ENCODE peak calls at places on chromosomes 7 and 10, in seven cellular contexts. K is GM12878, N is SK-N-SH, B is K562, T is HepG2, L is H1, O is HCT116. J is an unnamed sample.

GRCh38 chr7:17367502-17367901 is 69.0 kb downstream of the AHR start:
- DNase-seq in K (no peak), N (no peak), B (no peak), T (no peak), L (no peak), O (no peak), J (no peak)

GRCh38 chr10:90314718-90315117 is 543.1 kb downstream of the HTR7 start:
- DNase-seq in K (no peak), N (no peak), B (no peak), T (no peak), L (no peak), O (peak), J (no peak)

GRCh38 chr7:155506854-155507337 is 39.5 kb downstream of the CNPY1 start:
- DNase-seq in K (no peak), N (no peak), B (no peak), T (no peak), L (no peak), O (no peak), J (peak)

GRCh38 chr10:80504897-80505465 is 32.7 kb upstream of the SH2D4B start:
- DNase-seq in K (no peak), N (no peak), B (no peak), T (no peak), L (no peak), O (no peak), J (no peak)

GRCh38 chr7:141663081-141663510 is 38.9 kb downstream of the DENND11 start:
- DNase-seq in K (no peak), N (no peak), B (no peak), T (peak), L (no peak), O (no peak), J (peak)

GRCh38 chr10:49744091-49744685 is 17.9 kb downstream of the OGDHL start:
- DNase-seq in K (no peak), N (peak), B (no peak), T (no peak), L (no peak), O (no peak), J (no peak)

GRCh38 chr7:66313913-66314568 is 108.9 kb downstream of the TPST1 start:
- DNase-seq in K (no peak), N (no peak), B (no peak), T (no peak), L (no peak), O (no peak), J (no peak)

GRCh38 chr7:136937436-136937835 is 69.0 kb downstream of the CHRM2 start:
- DNase-seq in K (no peak), N (no peak), B (no peak), T (no peak), L (no peak), O (no peak), J (no peak)

GRCh38 chr7:117992635-117993034 is 119.4 kb upstream of the CTTNBP2 start:
- DNase-seq in K (no peak), N (no peak), B (no peak), T (no peak), L (no peak), O (no peak), J (no peak)

GRCh38 chr7:27032843-27033242 is 63.0 kb downstream of the HOXA1 start:
- DNase-seq in K (no peak), N (no peak), B (no peak), T (no peak), L (no peak), O (no peak), J (no peak)

GRCh38 chr10:119370972-119371703 is 163.8 kb downstream of the GRK5 start:
- DNase-seq in K (no peak), N (peak), B (no peak), T (no peak), L (no peak), O (no peak), J (peak)

GRCh38 chr7:41219276-41219675 is 483.6 kb downstream of the INHBA start:
- DNase-seq in K (no peak), N (no peak), B (no peak), T (no peak), L (no peak), O (no peak), J (no peak)

GRCh38 chr7:36967387-36967786 is 243.1 kb upstream of the AOAH start:
- DNase-seq in K (no peak), N (peak), B (peak), T (peak), L (no peak), O (peak), J (peak)

GRCh38 chr10:8048281-8049008 is 6.0 kb upstream of the GATA3 start:
- DNase-seq in K (no peak), N (peak), B (no peak), T (no peak), L (no peak), O (no peak), J (peak)

GRCh38 chr7:22267989-22268615 is 88.9 kb downstream of the RAPGEF5 start:
- DNase-seq in K (no peak), N (no peak), B (no peak), T (no peak), L (no peak), O (no peak), J (no peak)

GRCh38 chr7:92781117-92781720 is 55.2 kb downstream of the CDK6 start:
- DNase-seq in K (no peak), N (peak), B (no peak), T (peak), L (no peak), O (no peak), J (no peak)

GRCh38 chr7:127786184-127786583 is 134.2 kb downstream of the SND1 start:
- DNase-seq in K (no peak), N (no peak), B (no peak), T (no peak), L (no peak), O (no peak), J (no peak)

GRCh38 chr7:11726251-11727155 is 105.5 kb downstream of the THSD7A start:
- DNase-seq in K (no peak), N (peak), B (no peak), T (no peak), L (no peak), O (no peak), J (no peak)

GRCh38 chr7:44045226-44046014 is 918 bp downstream of the DBNL start:
- DNase-seq in K (no peak), N (no peak), B (peak), T (no peak), L (no peak), O (no peak), J (peak)

GRCh38 chr7:92880212-92881090 is 44.1 kb upstream of the CDK6 start:
- DNase-seq in K (no peak), N (peak), B (no peak), T (peak), L (peak), O (peak), J (no peak)

GRCh38 chr10:34528320-34528719 is 286.8 kb downstream of the PARD3 start:
- DNase-seq in K (no peak), N (no peak), B (no peak), T (peak), L (no peak), O (peak), J (peak)

GRCh38 chr10:124568339-124568738 is 106.7 kb downstream of the LHPP start:
- DNase-seq in K (no peak), N (no peak), B (no peak), T (no peak), L (no peak), O (no peak), J (no peak)

GRCh38 chr10:83881647-83882046 is 257.7 kb upstream of the GHITM start:
- DNase-seq in K (no peak), N (no peak), B (no peak), T (no peak), L (no peak), O (no peak), J (no peak)

GRCh38 chr10:108422286-108422685 is 1257.8 kb upstream of the SORCS1 start:
- DNase-seq in K (no peak), N (no peak), B (no peak), T (no peak), L (no peak), O (no peak), J (no peak)

GRCh38 chr7:138875794-138876193 is 77.8 kb upstream of the ATP6V0A4 start:
- DNase-seq in K (no peak), N (no peak), B (no peak), T (no peak), L (no peak), O (no peak), J (no peak)

GRCh38 chr10:133011883-133012282 is 69.5 kb upstream of the CFAP46 start:
- DNase-seq in K (no peak), N (no peak), B (no peak), T (no peak), L (no peak), O (no peak), J (no peak)

DNA sequence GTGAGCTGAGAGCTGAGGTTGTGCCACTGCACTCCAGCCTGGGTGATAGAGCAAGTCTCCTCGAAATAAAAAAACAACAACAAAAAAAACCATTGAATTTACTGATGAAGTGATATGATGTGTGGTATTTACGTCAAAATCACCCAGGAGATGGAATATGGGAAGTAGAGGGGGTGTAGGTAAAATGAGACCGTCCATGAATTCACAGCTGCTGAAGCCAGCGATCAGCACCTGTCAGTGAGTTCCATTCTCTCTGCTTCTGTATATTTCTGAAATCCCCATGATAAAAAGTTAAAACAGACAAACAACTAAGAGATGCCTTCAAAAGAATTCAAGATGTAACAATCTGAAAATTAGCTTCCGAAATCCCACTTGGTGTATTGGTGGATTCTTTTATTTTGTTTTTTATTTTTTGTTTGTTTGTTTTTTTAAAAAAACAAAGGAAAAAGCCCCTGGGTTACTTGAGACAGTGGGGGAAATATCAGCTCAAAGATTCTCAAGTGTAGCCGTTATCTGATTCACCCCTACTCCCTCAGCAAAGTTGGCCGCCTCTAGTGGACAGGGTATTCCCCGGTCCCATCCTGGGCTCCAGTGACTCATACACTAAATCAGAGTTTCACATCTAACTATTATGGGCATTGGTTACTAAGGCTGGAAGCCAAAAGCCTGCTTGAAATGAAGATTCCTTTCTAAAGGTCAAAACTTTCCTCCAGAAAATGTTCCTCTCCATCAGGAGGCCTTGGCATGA is 76.4 kb downstream of the MAP3K8 start:
- DNase-seq in K (no peak), N (no peak), B (peak), T (no peak), L (no peak), O (no peak), J (no peak)
- TF ChIP-seq JUND in K (peak), N (peak), B (peak), T (no peak), L (no peak), O (no peak), J (no peak)

GRCh38 chr7:1855396-1856160 is 185.5 kb downstream of the ELFN1 start:
- DNase-seq in K (no peak), N (no peak), B (no peak), T (no peak), L (no peak), O (no peak), J (no peak)

GRCh38 chr7:1857487-1858425 is 187.7 kb downstream of the ELFN1 start:
- DNase-seq in K (no peak), N (no peak), B (no peak), T (no peak), L (no peak), O (no peak), J (no peak)

GRCh38 chr7:1856966-1857441 is 186.9 kb downstream of the ELFN1 start:
- DNase-seq in K (no peak), N (no peak), B (no peak), T (no peak), L (no peak), O (no peak), J (no peak)

GRCh38 chr7:1854521-1855395 is 184.7 kb downstream of the ELFN1 start:
- DNase-seq in K (no peak), N (no peak), B (peak), T (no peak), L (peak), O (no peak), J (no peak)

GRCh38 chr7:1856161-1856965 is 186.3 kb downstream of the ELFN1 start:
- DNase-seq in K (no peak), N (peak), B (peak), T (no peak), L (no peak), O (no peak), J (no peak)
- TF ChIP-seq JUND in K (no peak), N (no peak), B (peak), T (no peak), L (no peak), O (no peak), J (no peak)

GRCh38 chr10:65787571-65787970 is 1138.3 kb upstream of the LRRTM3 start:
- DNase-seq in K (no peak), N (no peak), B (no peak), T (no peak), L (no peak), O (no peak), J (no peak)

GRCh38 chr10:65791979-65792378 is 1133.9 kb upstream of the LRRTM3 start:
- DNase-seq in K (no peak), N (no peak), B (no peak), T (no peak), L (no peak), O (no peak), J (no peak)

DNA sequence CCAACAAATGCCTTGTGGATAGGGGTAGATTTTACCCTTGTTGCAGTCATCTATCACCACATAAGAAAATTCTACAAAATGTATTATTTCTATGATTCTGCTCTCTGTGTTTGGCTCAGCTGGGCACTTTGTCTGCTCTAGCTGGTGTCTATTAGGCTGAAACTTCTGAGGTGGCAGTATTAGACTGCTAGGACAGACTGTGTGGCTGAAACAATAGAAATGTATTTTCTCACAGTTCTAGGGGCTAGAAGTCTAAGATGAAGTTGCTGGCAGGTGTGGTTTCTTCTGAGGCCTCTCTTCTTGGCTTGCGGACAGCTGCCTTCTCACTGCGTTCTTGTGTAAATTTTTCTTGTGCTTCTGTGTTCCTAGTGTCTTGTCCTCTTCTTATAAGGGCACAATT is 1139.6 kb upstream of the LRRTM3 start:
- DNase-seq in K (no peak), N (no peak), B (no peak), T (no peak), L (no peak), O (no peak), J (no peak)
- TF ChIP-seq JUND in K (no peak), N (no peak), B (no peak), T (no peak), L (no peak), O (no peak), J (no peak)

GRCh38 chr7:150986099-150986512 is 4.7 kb upstream of the NOS3 start:
- DNase-seq in K (no peak), N (peak), B (peak), T (no peak), L (peak), O (no peak), J (peak)
- TF ChIP-seq JUND in K (no peak), N (no peak), B (peak), T (no peak), L (no peak), O (no peak), J (no peak)

DNA sequence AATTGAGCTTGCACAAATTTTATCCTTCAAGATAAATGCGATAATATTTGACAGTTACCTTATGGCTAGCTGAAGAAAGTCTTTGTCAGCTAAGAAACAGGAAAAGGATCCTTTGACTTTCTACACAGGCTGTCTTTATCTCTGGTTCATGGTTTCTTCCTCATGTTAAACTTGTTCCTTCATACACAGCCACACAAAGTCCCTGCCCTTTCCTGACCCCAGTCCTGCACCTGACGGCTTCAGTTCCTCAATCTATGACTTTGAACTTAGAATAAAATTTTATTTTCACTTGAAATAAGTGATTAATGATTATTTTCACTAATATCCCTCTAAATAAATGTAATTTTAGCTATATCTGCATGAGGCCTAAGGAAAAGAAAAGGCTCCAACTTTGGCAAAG is 77.8 kb upstream of the PRSS1 start:
- DNase-seq in K (no peak), N (no peak), B (no peak), T (no peak), L (no peak), O (no peak), J (no peak)
- TF ChIP-seq JUND in K (no peak), N (no peak), B (no peak), T (no peak), L (no peak), O (no peak), J (no peak)

GRCh38 chr7:151827620-151828019 is 49.3 kb downstream of the PRKAG2 start:
- DNase-seq in K (no peak), N (no peak), B (no peak), T (no peak), L (no peak), O (no peak), J (no peak)
- TF ChIP-seq JUND in K (no peak), N (no peak), B (no peak), T (no peak), L (no peak), O (no peak), J (no peak)

GRCh38 chr10:45454859-45455258 is 80.8 kb downstream of the ALOX5 start:
- DNase-seq in K (no peak), N (no peak), B (no peak), T (no peak), L (no peak), O (no peak), J (no peak)

GRCh38 chr10:45452743-45453452 is 78.9 kb downstream of the ALOX5 start:
- DNase-seq in K (no peak), N (no peak), B (no peak), T (no peak), L (no peak), O (no peak), J (no peak)

GRCh38 chr10:45454262-45454661 is 80.2 kb downstream of the ALOX5 start:
- DNase-seq in K (no peak), N (no peak), B (no peak), T (no peak), L (no peak), O (no peak), J (no peak)

GRCh38 chr10:45452268-45452667 is 78.3 kb downstream of the ALOX5 start:
- DNase-seq in K (no peak), N (no peak), B (no peak), T (no peak), L (no peak), O (no peak), J (no peak)

DNA sequence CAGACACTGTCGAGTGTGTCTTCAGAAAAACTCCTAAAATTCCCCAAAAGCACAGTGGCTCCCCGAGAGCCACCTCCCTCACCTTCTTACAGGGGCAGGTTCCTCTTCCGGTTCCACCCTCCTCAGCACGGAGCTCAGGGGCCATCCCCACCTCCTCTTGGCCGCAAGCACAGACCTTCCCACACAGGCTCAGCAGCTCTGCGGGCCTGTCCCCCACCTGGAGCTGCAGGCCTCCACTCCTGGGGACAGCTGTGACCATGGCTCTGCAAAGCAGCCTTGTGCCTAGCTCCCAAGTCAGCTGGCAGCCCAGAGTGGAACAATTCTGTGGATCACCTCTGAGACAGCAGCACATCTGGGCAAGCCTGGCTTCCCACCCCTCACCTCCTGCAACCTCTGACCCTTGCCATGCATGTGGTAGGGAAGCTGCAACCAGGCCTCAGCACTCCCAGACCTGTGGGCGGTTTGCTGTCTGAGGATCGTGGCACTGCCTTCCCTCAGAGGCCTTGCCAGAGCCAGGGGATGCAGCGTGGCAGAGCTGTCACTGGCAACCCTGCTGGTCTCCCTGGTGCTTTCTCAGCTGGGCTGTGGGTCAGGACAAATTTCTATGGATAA is 79.7 kb downstream of the ALOX5 start:
- DNase-seq in K (no peak), N (no peak), B (no peak), T (no peak), L (no peak), O (no peak), J (no peak)
- TF ChIP-seq JUND in K (no peak), N (no peak), B (no peak), T (no peak), L (no peak), O (no peak), J (no peak)

DNA sequence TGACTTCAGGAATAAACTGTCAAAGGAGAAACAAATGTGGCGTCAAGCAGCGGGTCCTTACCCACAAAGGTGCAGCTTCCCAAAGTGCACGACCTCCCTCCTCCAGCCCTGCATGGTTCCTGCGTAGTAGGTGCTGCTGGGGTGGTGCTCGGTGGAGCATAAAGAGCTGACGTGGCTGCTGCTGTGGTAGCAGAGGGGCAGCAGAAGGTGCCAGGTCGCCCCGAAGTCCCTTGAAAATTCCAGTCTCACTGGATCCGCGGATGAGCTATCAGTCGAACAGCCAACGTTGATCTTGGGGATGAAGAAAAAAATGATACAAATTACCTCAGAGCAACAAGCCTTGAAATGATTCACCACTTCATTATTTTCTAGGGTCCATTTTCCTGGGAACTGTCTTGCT is 105.0 kb upstream of the SLC26A5 start:
- DNase-seq in K (no peak), N (no peak), B (no peak), T (no peak), L (no peak), O (no peak), J (no peak)
- TF ChIP-seq JUND in K (no peak), N (no peak), B (no peak), T (no peak), L (no peak), O (no peak), J (no peak)